ENCODE peak calls at places on chromosomes 7 and 10, in four cellular contexts. F is HT1080, H is pancreas, V is small intestine. J is an unnamed sample.

GRCh38 chr10:112379635-112380296 is 5.8 kb downstream of the ACSL5 start:
- DNase-seq in V (peak; percentile 97), F (peak; percentile 90), H (no peak), J (no peak)

GRCh38 chr10:70588255-70588654 is 14.3 kb downstream of the PRF1 start:
- DNase-seq in F (no peak), V (no peak), H (no peak), J (no peak)

GRCh38 chr7:5452937-5453540 is 29.4 kb upstream of the TNRC18 start:
- DNase-seq in F (peak; percentile 47), V (no peak), H (no peak), J (no peak)

GRCh38 chr10:1050145-1050544 is 1.2 kb upstream of the IDI1 start:
- DNase-seq in F (no peak), V (peak; percentile 58), H (no peak), J (peak; percentile 48)

GRCh38 chr10:58727633-58728032 is 215.0 kb downstream of the BICC1 start:
- DNase-seq in F (no peak), V (no peak), H (no peak), J (no peak)

GRCh38 chr7:24336461-24336860 is 52.5 kb downstream of the NPY start:
- DNase-seq in F (peak; percentile 10), H (no peak), V (no peak), J (no peak)

GRCh38 chr10:89206402-89207180 is 526 bp downstream of the CH25H start:
- DNase-seq in F (no peak), H (peak; percentile 57), V (peak; percentile 17), J (peak; percentile 78)

GRCh38 chr7:101884671-101885596 is 67.5 kb downstream of the CUX1 start:
- DNase-seq in H (no peak), V (no peak), F (no peak), J (peak; percentile 76)

GRCh38 chr10:42454313-42454712 is 184.1 kb downstream of the ZNF33B start:
- DNase-seq in H (no peak), F (no peak), V (no peak), J (no peak)

GRCh38 chr10:114261116-114261515 is 22.1 kb downstream of the VWA2 start:
- DNase-seq in F (peak; percentile 67), V (no peak), H (no peak), J (no peak)

GRCh38 chr7:73995330-73995729 is 32.6 kb upstream of the ELN start:
- DNase-seq in V (no peak), F (no peak), H (no peak), J (no peak)

J was measured in DND-41.